ENCODE peak calls at places on chromosomes 3 and 15, in six cellular contexts. X is IMR-90, F is GM23248, L is Panc1, D is foreskin keratinocyte, C is HAP-1. M is an unnamed sample. For H3K4me1, the result is how much of the 10 kb centered on the place peaks cover.

GRCh38 chr15:45205192-45205591 is 17.4 kb upstream of the SHF start:
- DNase-seq in F (peak), L (peak), X (peak), C (peak), D (peak), M (peak)

GRCh38 chr3:6468589-6468988 is 392.3 kb upstream of the GRM7 start:
- DNase-seq in L (no peak), C (no peak), F (no peak), D (no peak), X (no peak), M (no peak)

GRCh38 chr3:23440416-23441294 is 237.5 kb downstream of the UBE2E2 start:
- DNase-seq in C (no peak), F (no peak), L (no peak), D (no peak), X (no peak), M (no peak)

GRCh38 chr15:42385980-42386695 is 26.8 kb downstream of the CAPN3 start:
- DNase-seq in D (no peak), L (no peak), C (no peak), F (no peak), X (peak), M (no peak)

GRCh38 chr3:185332026-185332735 is 30.8 kb upstream of the MAP3K13 start:
- DNase-seq in C (no peak), D (peak), F (peak), L (no peak), X (peak), M (no peak)

GRCh38 chr15:97126556-97127233 is 796.2 kb downstream of the NR2F2 start:
- DNase-seq in X (no peak), F (peak), C (no peak), D (peak), L (no peak), M (no peak)

GRCh38 chr3:40109641-40110490 is 199.6 kb upstream of the EIF1B start:
- DNase-seq in X (no peak), L (no peak), D (no peak), F (peak), C (peak), M (no peak)

GRCh38 chr3:10936686-10937085 is 55.9 kb upstream of the SLC6A1 start:
- DNase-seq in L (no peak), X (no peak), D (no peak), F (no peak), C (no peak), M (no peak)

GRCh38 chr3:56919797-56920195 is 118.0 kb upstream of the ARHGEF3 start:
- DNase-seq in X (no peak), C (no peak), L (no peak), D (no peak), F (no peak), M (no peak)

GRCh38 chr3:56926513-56927282 is 124.9 kb upstream of the ARHGEF3 start:
- DNase-seq in C (no peak), X (peak), F (peak), D (peak), L (no peak), M (no peak)

GRCh38 chr3:56919137-56919796 is 117.5 kb upstream of the ARHGEF3 start:
- DNase-seq in X (no peak), F (no peak), D (no peak), C (no peak), L (no peak), M (no peak)

GRCh38 chr3:56921573-56922571 is 120.1 kb upstream of the ARHGEF3 start:
- DNase-seq in L (no peak), X (peak), F (peak), C (no peak), D (no peak), M (no peak)

DNA sequence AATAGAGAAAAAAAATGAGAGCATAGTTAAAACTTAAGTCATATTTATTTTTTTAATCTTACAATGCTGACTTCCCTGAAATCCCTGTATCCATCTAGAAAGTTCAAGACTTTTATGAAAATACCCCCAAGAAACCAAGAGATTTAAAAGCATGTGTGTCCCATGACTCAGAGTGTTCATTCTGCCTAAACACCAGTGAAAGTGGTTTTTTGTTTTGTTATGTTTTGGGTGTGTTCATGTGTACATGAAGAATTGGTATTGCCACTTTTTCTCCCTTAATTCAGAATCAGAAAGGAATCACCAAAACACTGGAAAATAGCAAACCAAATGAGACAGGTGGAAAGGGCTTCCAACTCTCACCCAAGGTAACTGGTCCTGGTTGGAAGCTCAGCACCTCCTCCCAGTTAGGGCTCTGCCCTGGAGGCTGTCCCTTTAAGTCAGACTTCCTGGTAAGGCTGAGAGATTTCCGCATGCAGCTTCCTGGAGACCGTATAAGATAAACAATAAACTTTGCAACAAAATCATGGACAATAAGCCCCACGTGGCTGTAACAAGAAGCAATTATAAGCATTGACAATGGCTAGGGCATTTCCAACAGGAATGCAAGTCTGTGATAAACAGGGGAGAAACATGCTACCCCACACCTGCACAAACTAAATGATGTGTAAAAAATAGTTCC is 121.9 kb upstream of the ARHGEF3 start:
- DNase-seq in L (no peak), X (peak), F (peak), C (peak), D (peak), M (no peak)
- H3K4me1 ChIP-seq in L (under half), X (under half), F (under half), C (under half), D (under half), M (half or more)

GRCh38 chr3:71371282-71371681 is 212.2 kb downstream of the FOXP1 start:
- DNase-seq in D (peak), F (no peak), L (no peak), C (no peak), X (no peak), M (no peak)
- H3K4me1 ChIP-seq in D (under half), F (under half), L (under half), C (under half), X (under half), M (under half)

DNA sequence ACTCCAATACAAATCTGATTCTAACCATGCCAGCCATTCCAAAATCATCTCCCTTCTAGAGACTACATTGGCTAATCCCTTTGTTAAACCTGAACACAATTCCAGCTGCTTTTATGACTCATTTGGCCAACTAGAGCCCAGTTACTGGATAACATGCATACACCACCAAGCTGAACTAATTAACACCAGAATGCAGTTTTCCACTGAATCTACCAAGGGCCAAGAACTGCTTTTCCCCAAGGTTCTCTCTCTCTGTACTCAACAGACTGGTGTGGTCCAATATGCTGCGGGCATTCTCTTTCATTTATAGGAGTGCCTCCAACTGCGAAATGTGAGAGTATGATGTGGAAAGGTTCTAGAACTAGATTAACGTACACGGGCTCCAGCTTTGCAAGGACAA is 1.5 kb downstream of the CHSY1 start:
- DNase-seq in C (peak), D (peak), X (peak), L (no peak), F (peak), M (no peak)
- H3K4me1 ChIP-seq in C (under half), D (under half), X (under half), L (half or more), F (under half), M (half or more)

GRCh38 chr3:42507252-42507651 is 4.8 kb downstream of the VIPR1 start:
- DNase-seq in L (no peak), D (no peak), C (no peak), X (no peak), F (no peak), M (no peak)
- H3K4me1 ChIP-seq in L (under half), D (under half), C (under half), X (under half), F (under half), M (under half)

DNA sequence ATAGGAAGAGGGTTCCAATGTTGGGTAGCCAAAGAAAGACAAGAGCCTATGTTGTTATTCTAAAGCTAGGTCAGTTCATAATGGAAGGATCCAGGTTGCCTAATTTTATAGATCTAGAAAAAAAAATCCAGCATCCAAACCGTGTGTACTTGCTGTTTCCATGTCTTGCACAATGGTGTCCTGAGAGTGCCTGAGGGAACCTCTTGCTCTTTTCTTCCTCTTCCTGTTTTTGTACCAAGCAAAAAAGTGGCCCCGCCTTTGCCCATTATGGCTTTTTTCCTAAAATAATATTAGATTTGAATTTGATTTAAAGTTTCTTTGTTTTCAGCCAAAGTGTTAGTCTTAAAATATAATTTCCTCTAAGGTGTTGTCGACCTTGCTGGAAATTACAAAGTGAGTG is 224.4 kb downstream of the RYR3 start:
- DNase-seq in C (no peak), X (no peak), D (no peak), F (no peak), L (no peak), M (no peak)
- H3K4me1 ChIP-seq in C (under half), X (under half), D (under half), F (under half), L (under half), M (under half)

GRCh38 chr15:74613953-74614743 is 1.5 kb upstream of the CLK3 start:
- DNase-seq in C (no peak), D (no peak), L (no peak), X (no peak), F (no peak), M (no peak)
- H3K4me1 ChIP-seq in C (under half), D (under half), L (under half), X (under half), F (under half), M (half or more)

GRCh38 chr3:12300137-12300536 is 11.3 kb downstream of the PPARG start:
- DNase-seq in L (no peak), D (no peak), C (peak), X (no peak), F (peak), M (no peak)
- H3K4me1 ChIP-seq in L (half or more), D (under half), C (under half), X (under half), F (under half), M (under half)

GRCh38 chr3:45552031-45552772 is 42.3 kb upstream of the LIMD1 start:
- DNase-seq in D (no peak), X (no peak), F (peak), L (no peak), C (no peak), M (no peak)
- H3K4me1 ChIP-seq in D (under half), X (under half), F (half or more), L (under half), C (under half), M (half or more)

GRCh38 chr15:51833782-51834181 is 4.3 kb downstream of the TMOD3 start:
- DNase-seq in F (no peak), L (no peak), X (peak), D (no peak), C (no peak), M (no peak)

GRCh38 chr15:51825701-51826100 is 3.8 kb upstream of the TMOD3 start:
- DNase-seq in C (no peak), X (no peak), L (no peak), F (no peak), D (no peak), M (no peak)

GRCh38 chr15:51829360-51830278 is at the start of gene TMOD3:
- DNase-seq in C (peak), F (peak), X (peak), L (peak), D (peak), M (peak)

GRCh38 chr15:51828621-51829359 is 663 bp upstream of the TMOD3 start:
- DNase-seq in L (no peak), F (no peak), D (peak), X (peak), C (no peak), M (no peak)

GRCh38 chr15:51830279-51830806 is 890 bp downstream of the TMOD3 start:
- DNase-seq in D (no peak), X (peak), F (no peak), L (no peak), C (peak), M (no peak)
- H3K4me1 ChIP-seq in D (half or more), X (under half), F (under half), L (under half), C (under half), M (half or more)

GRCh38 chr3:113240841-113241240 is 29.5 kb downstream of the BOC start:
- DNase-seq in D (no peak), L (no peak), C (no peak), X (no peak), F (no peak), M (no peak)

GRCh38 chr3:113241292-113242033 is 30.1 kb downstream of the BOC start:
- DNase-seq in F (peak), D (peak), L (no peak), X (peak), C (no peak), M (no peak)

GRCh38 chr3:113242091-113242581 is 30.8 kb downstream of the BOC start:
- DNase-seq in D (no peak), F (peak), X (peak), C (no peak), L (no peak), M (no peak)

GRCh38 chr3:113234688-113235260 is 23.4 kb downstream of the BOC start:
- DNase-seq in X (peak), C (no peak), L (no peak), D (no peak), F (peak), M (no peak)

DNA sequence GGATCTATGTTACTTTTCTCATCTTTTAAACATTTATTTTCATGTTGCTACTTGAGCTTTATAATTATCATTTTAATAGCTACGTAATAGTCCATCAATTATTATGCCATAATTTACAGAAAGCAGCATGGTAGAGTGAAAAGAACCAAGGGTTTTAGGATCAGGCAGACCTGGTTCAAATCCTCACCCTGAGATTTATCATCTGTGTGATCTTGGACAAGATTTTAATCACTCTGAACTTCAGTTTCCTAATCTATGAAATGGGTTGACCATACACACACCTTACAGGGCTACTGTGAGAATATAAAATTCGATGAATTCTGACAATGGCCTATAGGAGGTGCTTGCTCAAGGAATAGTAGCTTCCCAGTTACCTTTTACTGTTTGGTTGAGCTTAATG is 27.1 kb downstream of the BOC start:
- DNase-seq in F (no peak), L (no peak), C (no peak), D (no peak), X (no peak), M (no peak)
- H3K4me1 ChIP-seq in F (under half), L (under half), C (under half), D (under half), X (under half), M (under half)

M was measured in left ventricle myocardium inferior.